ENCODE peak calls at places on chromosomes 16 and 17, in four cellular contexts. Q is lower lobe of right lung, G is SJSA1, K is AG04450. H is an unnamed sample.

GRCh38 chr17:76538281-76538931 is 897 bp upstream of the CYGB start:
- DNase-seq in Q (peak), G (no peak), K (no peak), H (no peak)

GRCh38 chr17:351875-352420 is 659 bp downstream of the RPH3AL start:
- DNase-seq in Q (no peak), G (no peak), K (no peak), H (no peak)

GRCh38 chr16:31458835-31459721 is at the start of gene ARMC5:
- DNase-seq in Q (peak), G (peak), K (peak), H (peak)

GRCh38 chr16:53812914-53813313 is 109.0 kb downstream of the FTO start:
- DNase-seq in Q (no peak), G (no peak), K (no peak), H (no peak)

GRCh38 chr17:48546924-48547838 is 2.3 kb upstream of the HOXB2 start:
- DNase-seq in Q (no peak), G (no peak), K (no peak), H (no peak)

GRCh38 chr17:80782536-80783427 is 208.9 kb upstream of the CHMP6 start:
- DNase-seq in Q (no peak), G (peak), K (no peak), H (peak)

GRCh38 chr16:88922114-88922825 is 54.7 kb downstream of the CBFA2T3 start:
- DNase-seq in Q (peak), G (no peak), K (peak), H (peak)

GRCh38 chr17:40076595-40076994 is 13.8 kb downstream of the THRA start:
- DNase-seq in Q (no peak), G (no peak), K (no peak), H (no peak)

GRCh38 chr16:397135-397661 is at the start of gene NME4:
- DNase-seq in Q (no peak), G (peak), K (no peak), H (no peak)

GRCh38 chr16:82630688-82631087 is 3.9 kb downstream of the CDH13 start:
- DNase-seq in Q (no peak), G (peak), K (no peak), H (no peak)

GRCh38 chr17:70478883-70479282 is 309.6 kb downstream of the KCNJ2 start:
- DNase-seq in Q (no peak), G (no peak), K (no peak), H (no peak)

GRCh38 chr16:50520451-50521245 is 27.5 kb upstream of the NKD1 start:
- DNase-seq in Q (no peak), G (no peak), K (no peak), H (no peak)

GRCh38 chr16:65991149-65991701 is 375.3 kb upstream of the CDH5 start:
- DNase-seq in Q (no peak), G (no peak), K (no peak), H (no peak)

GRCh38 chr16:76583466-76583865 is 306.3 kb downstream of the CNTNAP4 start:
- DNase-seq in Q (no peak), G (no peak), K (no peak), H (no peak)

GRCh38 chr17:77640916-77641605 is 317.4 kb upstream of the TNRC6C start:
- DNase-seq in Q (no peak), G (no peak), K (no peak), H (no peak)

GRCh38 chr17:71666047-71666446 is 454.8 kb upstream of the SOX9 start:
- DNase-seq in Q (no peak), G (no peak), K (no peak), H (no peak)

GRCh38 chr16:5867250-5867649 is 769.7 kb upstream of the EEF2KMT start:
- DNase-seq in Q (no peak), G (no peak), K (no peak), H (no peak)

GRCh38 chr17:28345420-28346198 is 10.0 kb downstream of the TNFAIP1 start:
- DNase-seq in Q (no peak), G (no peak), K (no peak), H (no peak)

GRCh38 chr17:68693466-68693865 is 92.3 kb upstream of the FAM20A start:
- DNase-seq in Q (no peak), G (no peak), K (no peak), H (no peak)

GRCh38 chr16:89288577-89288844 is 71.0 kb downstream of the ZNF778 start:
- DNase-seq in Q (no peak), G (no peak), K (no peak), H (no peak)

GRCh38 chr16:17177242-17177967 is 293.4 kb downstream of the XYLT1 start:
- DNase-seq in Q (no peak), G (no peak), K (no peak), H (no peak)

GRCh38 chr16:88389191-88389590 is 6.4 kb downstream of the ZNF469 start:
- DNase-seq in Q (no peak), G (no peak), K (no peak), H (no peak)

GRCh38 chr16:68229431-68230175 is 6.3 kb downstream of the ESRP2 start:
- DNase-seq in Q (no peak), G (peak), K (peak), H (peak)

GRCh38 chr17:64133546-64134215 is 3.7 kb upstream of the ERN1 start:
- DNase-seq in Q (no peak), G (peak), K (no peak), H (peak)

GRCh38 chr17:40921026-40921425 is 16.4 kb downstream of the KRT23 start:
- DNase-seq in Q (no peak), G (no peak), K (no peak), H (no peak)

GRCh38 chr17:66767164-66767933 is 67.6 kb upstream of the CACNG5 start:
- DNase-seq in Q (no peak), G (no peak), K (no peak), H (no peak)

GRCh38 chr17:13182854-13183253 is 165.0 kb upstream of the ELAC2 start:
- DNase-seq in Q (no peak), G (no peak), K (no peak), H (no peak)

GRCh38 chr17:72987166-72987565 is 105.3 kb downstream of the SLC39A11 start:
- DNase-seq in Q (no peak), G (no peak), K (no peak), H (no peak)

GRCh38 chr17:49741692-49742076 is 22.2 kb downstream of the FAM117A start:
- DNase-seq in Q (no peak), G (no peak), K (no peak), H (no peak)

DNA sequence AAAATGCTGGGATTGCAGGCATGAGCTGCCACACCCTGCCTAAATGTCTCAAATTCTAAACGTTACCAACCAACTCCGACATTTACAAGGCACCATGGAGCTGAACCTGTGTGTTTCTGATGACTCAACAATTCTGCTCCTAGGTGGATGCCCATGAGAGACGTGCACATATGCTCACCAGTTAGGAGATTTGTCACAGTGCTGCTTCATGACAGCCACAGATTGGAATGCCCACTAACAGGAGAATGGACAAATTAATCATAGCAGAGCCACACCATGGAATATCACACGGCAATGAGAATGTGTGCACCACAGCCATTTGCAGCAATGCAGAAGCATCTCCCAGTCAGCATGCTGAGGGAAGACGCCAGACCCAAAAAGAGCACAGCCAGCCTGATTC is 8.0 kb upstream of the KCNG4 start:
- DNase-seq in Q (no peak), G (no peak), K (no peak), H (no peak)
- H3K27ac ChIP-seq in Q (no peak), G (no peak), K (no peak), H (no peak)

DNA sequence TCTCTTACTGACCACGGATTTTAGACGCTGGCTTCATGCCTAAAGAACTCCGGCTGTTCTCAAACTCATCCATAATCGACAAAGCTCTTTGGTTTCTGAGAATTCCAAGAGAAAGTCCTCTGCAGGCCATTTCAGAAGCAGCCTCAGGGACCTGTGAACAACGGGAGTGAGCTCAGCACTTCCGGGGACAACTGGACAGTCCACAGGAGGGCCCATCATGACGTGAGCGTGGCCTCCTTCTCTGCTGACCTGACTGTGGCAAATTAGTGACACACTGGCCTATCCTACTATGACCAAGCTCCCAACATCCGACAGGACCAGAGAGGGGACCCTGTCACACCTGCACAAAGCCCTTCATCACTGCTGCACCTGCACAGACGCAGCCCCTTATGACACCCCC is 16.4 kb downstream of the CCDC57 start:
- DNase-seq in Q (no peak), G (no peak), K (no peak), H (no peak)
- H3K27ac ChIP-seq in Q (peak), G (no peak), K (no peak), H (no peak)

DNA sequence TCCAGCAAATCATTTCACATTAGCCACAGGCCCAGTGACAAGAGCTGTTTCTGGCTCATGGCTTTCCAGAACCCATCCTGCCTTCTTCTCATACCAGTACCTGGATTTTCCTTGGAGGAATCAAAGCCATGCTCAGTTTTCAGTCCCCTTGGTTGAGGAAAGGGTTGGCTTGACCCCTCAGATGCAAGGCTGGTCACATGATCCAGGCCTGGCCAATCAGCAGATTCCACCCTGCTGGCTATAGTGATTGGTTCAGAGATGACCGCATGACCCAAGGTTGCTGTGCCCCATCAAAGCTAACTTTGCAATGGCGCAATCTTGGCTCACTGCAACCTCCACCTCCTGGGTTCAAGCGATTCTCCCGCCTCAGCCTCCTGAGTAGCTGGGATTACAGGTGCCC is 45.0 kb downstream of the MMP15 start:
- DNase-seq in Q (no peak), G (no peak), K (no peak), H (no peak)
- H3K27ac ChIP-seq in Q (no peak), G (no peak), K (no peak), H (no peak)

GRCh38 chr17:81923302-81924260 is 4.0 kb downstream of the MAFG start:
- DNase-seq in Q (peak), G (no peak), K (peak), H (peak)

GRCh38 chr17:81921531-81921862 is 3.5 kb upstream of the SIRT7 start:
- DNase-seq in Q (no peak), G (no peak), K (no peak), H (no peak)

GRCh38 chr17:81920612-81921530 is 2.9 kb upstream of the SIRT7 start:
- DNase-seq in Q (no peak), G (no peak), K (no peak), H (no peak)

GRCh38 chr17:81921996-81922565 is 4.1 kb upstream of the SIRT7 start:
- DNase-seq in Q (no peak), G (no peak), K (no peak), H (no peak)

GRCh38 chr17:81922566-81923301 is 4.8 kb upstream of the SIRT7 start:
- DNase-seq in Q (no peak), G (no peak), K (no peak), H (no peak)
- H3K27ac ChIP-seq in Q (peak), G (no peak), K (peak), H (no peak)

GRCh38 chr16:10743227-10743609 is 424 bp upstream of the NUBP1 start:
- DNase-seq in Q (no peak), G (no peak), K (no peak), H (no peak)
- H3K27ac ChIP-seq in Q (peak), G (peak), K (no peak), H (peak)

DNA sequence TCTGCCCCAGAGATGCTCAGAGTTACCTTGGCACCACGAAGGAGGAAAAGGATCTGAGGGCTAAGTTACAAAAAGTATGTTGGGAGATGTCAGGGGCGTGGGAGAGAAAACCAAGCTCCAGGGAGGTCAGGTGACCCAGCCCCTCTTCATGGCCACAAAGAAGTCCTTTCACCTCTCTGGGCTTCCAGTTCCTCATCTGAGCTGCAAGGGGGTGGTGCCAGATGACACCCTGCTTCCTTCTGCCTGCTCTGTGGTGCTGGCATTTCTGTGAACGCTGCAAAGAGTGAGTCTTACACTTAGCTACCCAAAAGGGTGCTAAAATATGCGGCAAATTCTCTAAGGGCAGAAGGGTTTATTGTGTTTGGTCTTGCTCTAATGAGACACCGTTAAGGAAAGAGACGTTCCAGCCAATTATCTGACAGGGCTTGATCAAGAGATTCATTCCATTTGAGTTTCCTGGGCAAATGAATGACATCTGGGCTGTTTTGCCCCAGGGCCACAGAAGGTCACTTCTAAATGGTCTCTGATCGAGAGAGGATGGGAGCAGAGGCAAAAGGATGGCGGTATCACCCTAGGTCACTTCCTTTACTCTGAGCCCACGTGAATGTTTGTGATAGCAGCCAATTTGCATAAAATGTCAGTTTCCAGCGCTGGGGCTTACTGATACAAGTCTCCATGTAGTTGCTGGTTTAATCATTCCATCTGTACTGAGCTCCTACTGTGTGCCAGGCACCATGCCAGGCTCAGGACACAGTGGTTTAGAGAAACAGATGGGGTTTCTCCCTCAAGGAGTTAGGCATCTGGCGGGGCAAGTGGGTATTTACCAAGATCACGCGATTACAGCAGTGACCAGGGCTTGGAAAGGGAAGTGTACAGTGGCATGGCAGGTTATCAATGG is 210.3 kb downstream of the KATNIP start:
- DNase-seq in Q (peak), G (no peak), K (no peak), H (no peak)
- H3K27ac ChIP-seq in Q (no peak), G (no peak), K (no peak), H (no peak)

GRCh38 chr17:6249747-6250146 is 179.6 kb downstream of the WSCD1 start:
- DNase-seq in Q (no peak), G (no peak), K (no peak), H (no peak)
- H3K27ac ChIP-seq in Q (no peak), G (no peak), K (no peak), H (no peak)